ENCODE peak calls at places on chromosomes 16 and 17, in six cellular contexts. J is LHCN-M2; I is stimulated activated CD4-positive, alpha-beta T cell treated with anti-CD3 and anti-CD28 coated beads, Interleukin-1b, Interleukin-23, amount 100 ng/mL, for 24 hours; F is CD4-positive, alpha-beta memory T cell; M is IMR-90; N is CD8-positive, alpha-beta memory T cell. C is an unnamed sample.

GRCh38 chr16:8957509-8958157 is 6.1 kb downstream of the USP7 start:
- DNase-seq in J (no peak), I (no peak), F (no peak), M (no peak), N (no peak), C (no peak)

GRCh38 chr17:31538080-31538762 is 146.7 kb downstream of the RAB11FIP4 start:
- DNase-seq in J (no peak), I (no peak), F (no peak), M (no peak), N (no peak), C (peak)

GRCh38 chr17:10821770-10822169 is 16.1 kb downstream of the PIRT start:
- DNase-seq in J (no peak), I (no peak), F (no peak), M (no peak), N (no peak), C (no peak)

GRCh38 chr16:81808933-81809480 is 29.9 kb downstream of the PLCG2 start:
- DNase-seq in J (no peak), I (no peak), F (no peak), M (no peak), N (peak), C (peak)

GRCh38 chr17:31558748-31559646 is 167.5 kb downstream of the RAB11FIP4 start:
- DNase-seq in J (peak), I (peak), F (peak), M (peak), N (peak), C (peak)

GRCh38 chr16:11334831-11335404 is 10.3 kb upstream of the RMI2 start:
- DNase-seq in J (no peak), I (no peak), F (no peak), M (no peak), N (no peak), C (no peak)

GRCh38 chr16:29705030-29705429 is 26.1 kb downstream of the QPRT start:
- DNase-seq in J (no peak), I (no peak), F (no peak), M (no peak), N (no peak), C (no peak)

GRCh38 chr17:14330492-14330920 is 29.6 kb downstream of the HS3ST3B1 start:
- DNase-seq in J (no peak), I (no peak), F (no peak), M (no peak), N (no peak), C (no peak)

GRCh38 chr17:72622661-72623433 is 469.6 kb downstream of the SLC39A11 start:
- DNase-seq in J (no peak), I (no peak), F (no peak), M (no peak), N (no peak), C (no peak)

GRCh38 chr16:19753815-19754643 is 36.0 kb downstream of the IQCK start:
- DNase-seq in J (no peak), I (no peak), F (no peak), M (peak), N (no peak), C (no peak)

GRCh38 chr16:1989826-1990335 is at the start of gene SYNGR3:
- DNase-seq in J (no peak), I (no peak), F (no peak), M (no peak), N (no peak), C (no peak)

GRCh38 chr17:35849469-35850348 is 19.0 kb downstream of the HEATR9 start:
- DNase-seq in J (peak), I (peak), F (peak), M (peak), N (peak), C (peak)

GRCh38 chr16:12178251-12178990 is 201.9 kb downstream of the SNX29 start:
- DNase-seq in J (peak), I (no peak), F (no peak), M (peak), N (no peak), C (no peak)

GRCh38 chr17:2703606-2704005 is 8.0 kb downstream of the CLUH start:
- DNase-seq in J (no peak), I (no peak), F (no peak), M (no peak), N (no peak), C (no peak)

GRCh38 chr17:2853111-2853721 is 57.0 kb downstream of the RAP1GAP2 start:
- DNase-seq in J (no peak), I (no peak), F (peak), M (peak), N (peak), C (no peak)